ENCODE peak calls at places on chromosomes 16 and 17, in nine cellular contexts. K is kidney; G is naive thymus-derived CD4-positive, alpha-beta T cell; X is GM23248; Z is GM12865; E is Panc1; L is HCT116; J is choroid plexus epithelial cell; D is body of pancreas. T is an unnamed sample.
A peak's percentile ranks its signal among the peaks of the same experiment; 100 is the strongest.

GRCh38 chr17:45320349-45320930 is 3.6 kb upstream of the MAP3K14 start:
- DNase-seq in L (no peak), X (peak; percentile 84), E (no peak), K (peak; percentile 23), J (peak; percentile 65), Z (no peak), G (no peak), D (no peak), T (no peak)

GRCh38 chr17:68587026-68587425 is 14.1 kb downstream of the FAM20A start:
- DNase-seq in Z (no peak), G (no peak), L (no peak), J (no peak), X (no peak), D (no peak), E (no peak), K (no peak), T (no peak)

GRCh38 chr16:16992986-16993783 is 477.6 kb downstream of the XYLT1 start:
- DNase-seq in J (no peak), Z (peak; percentile 37), D (no peak), E (no peak), K (no peak), L (no peak), X (no peak), G (peak; percentile 42), T (no peak)

GRCh38 chr16:56506941-56507340 is 12.9 kb downstream of the BBS2 start:
- DNase-seq in L (no peak), K (no peak), D (no peak), J (peak; percentile 80), E (no peak), X (peak; percentile 82), G (no peak), Z (no peak), T (no peak)

GRCh38 chr16:71412270-71413160 is 29.3 kb downstream of the TLE7 start:
- DNase-seq in E (peak; percentile 50), J (peak; percentile 78), G (peak; percentile 59), X (peak; percentile 77), D (peak; percentile 75), Z (peak; percentile 73), K (peak; percentile 77), L (peak; percentile 64), T (peak; percentile 14)

GRCh38 chr17:47850692-47851573 is at the start of gene SP6:
- DNase-seq in Z (no peak), G (no peak), E (no peak), J (peak; percentile 34), X (peak; percentile 89), D (peak; percentile 92), L (peak; percentile 80), K (peak; percentile 94), T (no peak)

GRCh38 chr16:50858376-50858775 is 116.5 kb downstream of the CYLD start:
- DNase-seq in K (no peak), X (no peak), G (no peak), J (no peak), L (no peak), D (no peak), Z (no peak), E (no peak), T (no peak)

GRCh38 chr17:41758601-41759000 is 24.2 kb upstream of the HAP1 start:
- DNase-seq in E (no peak), L (no peak), Z (no peak), D (no peak), J (no peak), G (no peak), X (no peak), K (no peak), T (no peak)

GRCh38 chr17:71325886-71326285 is 794.9 kb upstream of the SOX9 start:
- DNase-seq in G (no peak), X (no peak), J (no peak), D (no peak), L (no peak), K (no peak), E (no peak), Z (no peak), T (no peak)

GRCh38 chr16:12501727-12502457 is 301.8 kb downstream of the CPPED1 start:
- DNase-seq in Z (no peak), J (no peak), L (no peak), K (no peak), G (no peak), E (no peak), X (no peak), D (no peak), T (no peak)

GRCh38 chr17:33451221-33451620 is 158.1 kb upstream of the ASIC2 start:
- DNase-seq in G (no peak), X (no peak), L (no peak), J (peak; percentile 14), Z (no peak), K (no peak), D (no peak), E (no peak), T (no peak)

GRCh38 chr16:52050418-52050817 is 496.5 kb downstream of the TOX3 start:
- DNase-seq in G (no peak), J (peak; percentile 2), X (peak; percentile 1), K (no peak), Z (no peak), D (no peak), L (no peak), E (no peak), T (no peak)

GRCh38 chr16:68084504-68085258 is 489 bp upstream of the NFATC3 start:
- DNase-seq in J (peak; percentile 59), D (peak; percentile 77), X (peak; percentile 81), Z (peak; percentile 95), E (no peak), K (peak; percentile 98), G (peak; percentile 80), L (no peak), T (no peak)

GRCh38 chr17:31527606-31528005 is 136.1 kb downstream of the RAB11FIP4 start:
- DNase-seq in D (no peak), L (no peak), K (no peak), Z (no peak), E (no peak), X (peak; percentile 39), J (peak; percentile 81), G (no peak), T (no peak)

GRCh38 chr17:17495448-17496188 is 577 bp downstream of the RASD1 start:
- DNase-seq in Z (peak; percentile 30), J (peak; percentile 47), G (no peak), E (no peak), K (peak; percentile 88), D (no peak), X (peak; percentile 56), L (no peak), T (no peak)

GRCh38 chr17:35046740-35047283 is 16.7 kb downstream of the RFFL start:
- DNase-seq in G (peak; percentile 70), D (no peak), L (no peak), K (no peak), J (peak; percentile 84), X (peak; percentile 56), E (no peak), Z (peak; percentile 82), T (peak; percentile 56)

DNA sequence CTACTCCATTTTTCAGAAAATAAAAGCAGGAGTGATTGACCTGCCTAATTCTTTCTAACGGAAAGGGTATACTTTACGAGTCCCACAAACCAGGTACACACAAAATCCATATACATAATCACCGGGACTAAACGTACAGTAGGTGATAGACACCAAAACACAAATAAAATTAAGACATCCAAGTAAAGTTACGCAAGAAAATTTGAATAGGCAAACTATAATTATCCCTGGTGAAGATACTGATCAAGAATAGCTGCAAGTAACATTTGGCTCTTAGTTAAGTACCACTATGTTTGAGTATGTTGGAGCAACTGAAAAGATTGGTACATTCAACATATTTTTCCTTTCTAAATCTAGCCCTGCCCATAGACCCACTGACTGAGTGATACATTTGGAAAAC is 1.7 kb downstream of the HELZ start:
- DNase-seq in Z (no peak), X (no peak), E (no peak), G (no peak), J (no peak), D (no peak), L (no peak), K (no peak), T (no peak)
- H3K4me3 ChIP-seq in Z (peak overlapping the region; percentile 96), X (peak overlapping the region; percentile 79), E (peak overlapping the region; percentile 87), G (peak overlapping the region; percentile 6), J (peak overlapping the region; percentile 90), D (no peak overlapping the region), L (peak overlapping the region; percentile 82), K (peak overlapping the region; percentile 82), T (no peak overlapping the region)

DNA sequence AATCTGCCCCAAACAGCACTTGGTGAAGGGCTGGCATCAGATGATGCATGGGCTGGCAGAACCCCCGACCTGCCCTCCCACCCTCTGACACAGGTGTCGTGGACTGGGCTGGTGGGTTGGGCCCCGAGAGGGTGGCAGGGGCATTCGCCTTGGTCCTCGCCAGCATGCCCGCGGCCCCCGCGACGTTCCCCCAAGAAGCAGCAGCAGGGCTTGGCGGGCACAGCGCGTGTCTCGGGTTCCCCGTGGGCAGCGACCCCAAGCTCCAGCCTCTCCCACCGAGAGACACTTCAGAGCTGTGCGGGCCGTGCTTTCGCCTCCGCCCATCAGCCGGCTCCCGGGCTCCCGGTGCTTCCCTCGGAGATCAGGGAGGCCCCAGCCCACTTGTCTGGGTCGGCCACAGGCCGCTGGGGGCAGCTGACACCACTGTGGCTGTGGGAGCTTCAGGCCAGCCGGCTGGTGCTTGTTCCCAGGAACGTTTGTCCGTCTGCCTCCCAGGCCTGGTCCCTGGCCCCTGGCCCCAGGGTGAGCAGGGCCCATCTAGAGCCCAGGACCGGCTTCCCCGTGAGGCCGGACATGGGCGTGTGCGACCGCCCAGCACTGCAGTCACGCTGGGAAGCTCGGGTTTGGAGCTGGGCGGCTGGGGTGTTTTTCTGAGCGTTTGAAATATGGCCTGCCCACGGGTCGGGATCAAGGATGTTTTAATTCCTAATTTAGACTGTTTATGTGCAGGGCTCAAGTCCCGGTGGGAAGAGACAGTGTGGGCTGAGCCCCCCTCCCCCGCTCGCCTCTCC is 16.6 kb downstream of the CACNA1H start:
- DNase-seq in X (no peak), J (no peak), D (no peak), K (no peak), L (no peak), Z (no peak), G (no peak), E (no peak), T (no peak)
- H3K4me3 ChIP-seq in X (no peak overlapping the region), J (no peak overlapping the region), D (no peak overlapping the region), K (no peak overlapping the region), L (no peak overlapping the region), Z (no peak overlapping the region), G (no peak overlapping the region), E (no peak overlapping the region), T (no peak overlapping the region)

GRCh38 chr17:2842464-2842863 is 46.2 kb downstream of the RAP1GAP2 start:
- DNase-seq in Z (no peak), G (no peak), J (no peak), L (no peak), X (no peak), D (no peak), E (no peak), K (no peak), T (no peak)

GRCh38 chr17:2841606-2842005 is 45.4 kb downstream of the RAP1GAP2 start:
- DNase-seq in Z (no peak), K (no peak), G (no peak), X (peak; percentile 41), L (no peak), J (no peak), D (no peak), E (no peak), T (no peak)

GRCh38 chr17:2835791-2836190 is 39.6 kb downstream of the RAP1GAP2 start:
- DNase-seq in X (no peak), K (no peak), G (no peak), L (no peak), J (no peak), D (no peak), Z (no peak), E (no peak), T (no peak)

GRCh38 chr17:2837147-2837561 is 40.9 kb downstream of the RAP1GAP2 start:
- DNase-seq in X (no peak), G (peak; percentile 40), L (no peak), D (no peak), E (no peak), Z (peak; percentile 64), K (no peak), J (no peak), T (no peak)
- H3K4me3 ChIP-seq in X (no peak overlapping the region), G (no peak overlapping the region), L (no peak overlapping the region), D (no peak overlapping the region), E (no peak overlapping the region), Z (no peak overlapping the region), K (no peak overlapping the region), J (no peak overlapping the region), T (no peak overlapping the region)

GRCh38 chr16:3027983-3028715 is 4.3 kb downstream of the THOC6 start:
- DNase-seq in G (peak; percentile 74), K (peak; percentile 94), E (peak; percentile 32), D (peak; percentile 95), J (peak; percentile 81), L (peak; percentile 62), Z (peak; percentile 91), X (peak; percentile 82), T (peak; percentile 19)
- H3K4me3 ChIP-seq in G (no peak overlapping the region), K (no peak overlapping the region), E (no peak overlapping the region), D (no peak overlapping the region), J (no peak overlapping the region), L (peak overlapping the region; percentile 33), Z (no peak overlapping the region), X (no peak overlapping the region), T (no peak overlapping the region)

T was measured in skeletal muscle cell.